ENCODE peak calls at places on chromosomes 1 and 21, in five cellular contexts. K, J, G, C and I are unnamed samples.

GRCh38 chr1:47434051-47434842 is 3.6 kb upstream of the FOXD2 start:
- DNase-seq in K (peak), J (no peak), G (peak), C (peak), I (no peak)

GRCh38 chr1:1847061-1847460 is 43.8 kb downstream of the GNB1 start:
- DNase-seq in K (no peak), J (no peak), G (no peak), C (no peak), I (no peak)

GRCh38 chr21:15005391-15005790 is 59.4 kb downstream of the NRIP1 start:
- DNase-seq in K (peak), J (no peak), G (no peak), C (no peak), I (no peak)

GRCh38 chr1:212074313-212074712 is 38.8 kb downstream of the DTL start:
- DNase-seq in K (no peak), J (no peak), G (no peak), C (no peak), I (no peak)

GRCh38 chr1:100448371-100448770 is 89.6 kb upstream of the GPR88 start:
- DNase-seq in K (no peak), J (no peak), G (no peak), C (no peak), I (no peak)

GRCh38 chr1:38740543-38740942 is 119.0 kb downstream of the RRAGC start:
- DNase-seq in K (no peak), J (no peak), G (no peak), C (peak), I (no peak)

GRCh38 chr21:45112371-45112770 is 38.0 kb downstream of the ADARB1 start:
- DNase-seq in K (no peak), J (peak), G (peak), C (no peak), I (no peak)

GRCh38 chr1:109609881-109610280 is 9.5 kb downstream of the GNAT2 start:
- DNase-seq in K (no peak), J (no peak), G (no peak), C (no peak), I (no peak)

GRCh38 chr1:172682812-172683211 is 23.9 kb downstream of the FASLG start:
- DNase-seq in K (no peak), J (no peak), G (no peak), C (no peak), I (no peak)

GRCh38 chr1:87051965-87052364 is 137.5 kb downstream of the HS2ST1 start:
- DNase-seq in K (no peak), J (no peak), G (no peak), C (no peak), I (no peak)

GRCh38 chr1:56509713-56510641 is 69.4 kb downstream of the PLPP3 start:
- DNase-seq in K (no peak), J (no peak), G (no peak), C (no peak), I (no peak)

GRCh38 chr1:4853930-4854329 is 199.5 kb downstream of the AJAP1 start:
- DNase-seq in K (no peak), J (no peak), G (no peak), C (no peak), I (no peak)

GRCh38 chr1:13799502-13800283 is 99.7 kb downstream of the PRDM2 start:
- DNase-seq in K (no peak), J (no peak), G (no peak), C (peak), I (no peak)

GRCh38 chr1:48931571-48932251 is 155.0 kb upstream of the BEND5 start:
- DNase-seq in K (peak), J (no peak), G (peak), C (peak), I (no peak)

GRCh38 chr1:119475866-119476439 is 31.1 kb upstream of the HSD3B1 start:
- DNase-seq in K (no peak), J (no peak), G (peak), C (peak), I (no peak)

GRCh38 chr1:200081982-200082272 is 54.4 kb downstream of the NR5A2 start:
- DNase-seq in K (no peak), J (no peak), G (no peak), C (no peak), I (no peak)

GRCh38 chr1:2407991-2408275 is 4.4 kb downstream of the PEX10 start:
- DNase-seq in K (no peak), J (no peak), G (no peak), C (no peak), I (no peak)

GRCh38 chr1:173149887-173150286 is 57.2 kb downstream of the TNFSF4 start:
- DNase-seq in K (no peak), J (no peak), G (peak), C (peak), I (no peak)

GRCh38 chr1:26081267-26082019 is 14.0 kb upstream of the TRIM63 start:
- DNase-seq in K (no peak), J (no peak), G (no peak), C (no peak), I (no peak)

GRCh38 chr1:24861821-24862727 is 68.0 kb downstream of the RUNX3 start:
- DNase-seq in K (no peak), J (no peak), G (no peak), C (peak), I (no peak)

GRCh38 chr1:153246825-153247224 is 12.7 kb upstream of the LORICRIN start:
- DNase-seq in K (no peak), J (no peak), G (no peak), C (no peak), I (no peak)

GRCh38 chr1:235532350-235532749 is 28.1 kb upstream of the B3GALNT2 start:
- DNase-seq in K (no peak), J (no peak), G (peak), C (peak), I (no peak)

GRCh38 chr1:235199441-235199840 is 38.4 kb upstream of the RBM34 start:
- DNase-seq in K (no peak), J (no peak), G (peak), C (peak), I (no peak)

GRCh38 chr1:53592985-53593757 is 134.0 kb downstream of the DMRTB1 start:
- DNase-seq in K (no peak), J (no peak), G (no peak), C (no peak), I (no peak)

GRCh38 chr1:91091812-91092211 is 70.0 kb upstream of the ZNF644 start:
- DNase-seq in K (no peak), J (no peak), G (no peak), C (peak), I (no peak)

GRCh38 chr1:208025036-208025435 is 114.1 kb upstream of the CD34 start:
- DNase-seq in K (no peak), J (no peak), G (peak), C (no peak), I (no peak)

GRCh38 chr1:158002022-158002629 is 8.7 kb downstream of the KIRREL1 start:
- DNase-seq in K (no peak), J (no peak), G (peak), C (peak), I (no peak)

GRCh38 chr1:217907504-217907903 is 276.4 kb downstream of the SPATA17 start:
- DNase-seq in K (no peak), J (no peak), G (peak), C (peak), I (no peak)

GRCh38 chr1:153742411-153743142 is 14.7 kb downstream of the INTS3 start:
- DNase-seq in K (no peak), J (no peak), G (peak), C (peak), I (no peak)

GRCh38 chr1:27864264-27864895 is 8.0 kb upstream of the THEMIS2 start:
- DNase-seq in K (no peak), J (no peak), G (no peak), C (peak), I (no peak)

GRCh38 chr1:171350579-171350978 is 36.6 kb downstream of the FMO4 start:
- DNase-seq in K (no peak), J (no peak), G (no peak), C (no peak), I (no peak)

GRCh38 chr1:1574721-1575537 is at the start of gene SSU72:
- DNase-seq in K (peak), J (peak), G (peak), C (peak), I (peak)

GRCh38 chr1:15937706-15938168 is 38.2 kb downstream of the ZBTB17 start:
- DNase-seq in K (no peak), J (no peak), G (peak), C (peak), I (peak)

GRCh38 chr21:38234395-38235142 is 22.2 kb upstream of the KCNJ15 start:
- DNase-seq in K (no peak), J (no peak), G (no peak), C (peak), I (no peak)

GRCh38 chr1:1356796-1357401 is 1.5 kb downstream of the MXRA8 start:
- DNase-seq in K (no peak), J (no peak), G (no peak), C (no peak), I (no peak)

GRCh38 chr21:26050857-26051256 is 119.7 kb downstream of the APP start:
- DNase-seq in K (no peak), J (no peak), G (no peak), C (no peak), I (no peak)

GRCh38 chr1:76006234-76006633 is 68.3 kb upstream of the ST6GALNAC3 start:
- DNase-seq in K (no peak), J (no peak), G (peak), C (peak), I (no peak)

GRCh38 chr1:89035080-89035479 is 12.4 kb upstream of the GBP3 start:
- DNase-seq in K (no peak), J (no peak), G (no peak), C (no peak), I (no peak)

GRCh38 chr1:226551299-226551698 is 2.7 kb downstream of the STUM start:
- DNase-seq in K (no peak), J (no peak), G (no peak), C (no peak), I (no peak)

GRCh38 chr1:74641876-74642275 is 31.7 kb downstream of the ERICH3 start:
- DNase-seq in K (no peak), J (no peak), G (peak), C (peak), I (no peak)

GRCh38 chr21:29673096-29673610 is 266.6 kb downstream of the GRIK1 start:
- DNase-seq in K (no peak), J (no peak), G (no peak), C (no peak), I (no peak)

GRCh38 chr21:29670228-29670627 is 269.6 kb downstream of the GRIK1 start:
- DNase-seq in K (no peak), J (no peak), G (no peak), C (no peak), I (no peak)

GRCh38 chr21:29669416-29669815 is 270.4 kb downstream of the GRIK1 start:
- DNase-seq in K (no peak), J (no peak), G (no peak), C (no peak), I (no peak)

GRCh38 chr21:29674343-29674742 is 265.5 kb downstream of the GRIK1 start:
- DNase-seq in K (no peak), J (no peak), G (no peak), C (no peak), I (no peak)

DNA sequence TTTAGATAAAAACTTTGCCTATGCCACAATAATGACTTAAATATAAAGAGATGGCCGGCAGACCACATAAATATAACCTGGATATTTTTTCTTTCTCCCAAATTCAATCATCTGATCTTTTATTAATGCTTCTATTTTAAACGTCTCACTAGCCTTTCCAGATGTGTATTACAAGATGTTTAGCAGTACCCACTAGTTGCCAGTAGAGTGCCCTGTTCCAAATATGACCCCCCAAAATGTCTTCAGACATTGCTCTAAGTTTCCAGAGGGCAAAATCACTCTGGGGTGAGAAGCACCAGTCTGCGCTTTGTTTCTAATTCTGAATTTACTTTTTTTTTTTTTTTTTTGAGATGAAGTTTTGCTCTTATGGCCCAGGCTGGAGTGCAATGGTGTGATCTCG is 268.1 kb downstream of the GRIK1 start:
- DNase-seq in K (no peak), J (no peak), G (no peak), C (no peak), I (no peak)
- TF ChIP-seq CTCF in K (no peak), J (no peak), G (no peak), C (no peak), I (peak)

GRCh38 chr1:241269116-241269515 is 87.9 kb downstream of the RGS7 start:
- DNase-seq in K (no peak), J (no peak), G (no peak), C (no peak), I (no peak)
- TF ChIP-seq CTCF in K (no peak), J (no peak), G (peak), C (no peak), I (peak)

GRCh38 chr1:230792691-230793462 is 45.7 kb downstream of the CAPN9 start:
- DNase-seq in K (no peak), J (peak), G (no peak), C (no peak), I (peak)
- TF ChIP-seq CTCF in K (no peak), J (no peak), G (peak), C (peak), I (peak)

GRCh38 chr1:23559985-23560755 is 869 bp upstream of the ID3 start:
- DNase-seq in K (no peak), J (no peak), G (peak), C (no peak), I (no peak)

GRCh38 chr1:23558872-23559135 is 497 bp downstream of the ID3 start:
- DNase-seq in K (no peak), J (peak), G (no peak), C (no peak), I (no peak)

GRCh38 chr1:23557471-23558124 is 1.7 kb downstream of the ID3 start:
- DNase-seq in K (no peak), J (no peak), G (no peak), C (peak), I (no peak)

GRCh38 chr1:23558140-23558871 is 995 bp downstream of the ID3 start:
- DNase-seq in K (peak), J (peak), G (no peak), C (peak), I (no peak)

DNA sequence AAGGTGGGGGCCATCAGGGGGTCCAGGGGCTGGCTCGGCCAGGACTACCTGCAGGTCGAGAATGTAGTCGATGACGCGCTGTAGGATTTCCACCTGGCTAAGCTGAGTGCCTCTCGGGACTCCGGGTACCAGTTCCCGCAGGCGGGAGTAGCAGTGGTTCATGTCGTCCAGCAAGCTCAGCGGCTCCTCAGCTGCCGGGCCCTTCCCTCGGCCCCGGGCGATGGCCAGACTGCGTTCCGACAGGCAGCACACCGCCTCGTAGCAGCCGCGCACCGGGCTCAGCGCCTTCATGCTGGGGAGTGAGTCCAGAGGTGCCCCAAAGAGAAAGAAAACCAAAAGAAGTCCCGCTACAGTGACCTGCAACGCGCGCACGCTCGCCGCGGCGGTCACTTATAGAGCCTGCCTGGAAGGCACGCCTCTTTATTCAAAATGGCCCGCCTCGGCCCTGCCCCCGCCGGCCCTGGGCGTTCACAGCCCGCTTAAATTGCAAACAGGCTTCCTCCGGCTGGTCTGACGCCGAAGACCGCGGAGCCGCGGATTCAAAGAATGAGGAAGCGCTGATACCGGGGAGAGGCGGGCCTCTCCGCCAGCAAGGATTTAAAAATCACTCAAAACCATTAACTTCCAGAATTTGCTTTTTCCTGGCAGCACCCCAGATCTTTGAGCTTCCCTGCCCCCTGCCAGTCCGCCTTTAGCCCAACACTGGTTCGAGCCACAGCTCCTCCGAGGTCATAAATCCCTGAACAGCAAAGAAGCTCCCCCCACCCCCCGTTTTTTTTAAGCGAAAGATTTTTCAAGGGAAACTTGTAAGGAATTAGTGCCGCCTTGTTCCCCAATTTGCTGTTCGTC is at the start of gene ID3:
- DNase-seq in K (peak), J (peak), G (peak), C (peak), I (peak)
- TF ChIP-seq CTCF in K (no peak), J (no peak), G (no peak), C (no peak), I (no peak)

GRCh38 chr1:55272994-55273393 is 57.8 kb upstream of the USP24 start:
- DNase-seq in K (no peak), J (no peak), G (no peak), C (no peak), I (no peak)
- TF ChIP-seq CTCF in K (no peak), J (no peak), G (no peak), C (no peak), I (no peak)

GRCh38 chr1:162854245-162854860 is 6.6 kb downstream of the CCDC190 start:
- DNase-seq in K (peak), J (no peak), G (peak), C (peak), I (no peak)
- TF ChIP-seq CTCF in K (peak), J (peak), G (peak), C (peak), I (peak)

GRCh38 chr1:203475012-203475981 is at the start of gene PRELP:
- DNase-seq in K (peak), J (peak), G (no peak), C (peak), I (no peak)
- TF ChIP-seq CTCF in K (no peak), J (no peak), G (no peak), C (peak), I (no peak)

DNA sequence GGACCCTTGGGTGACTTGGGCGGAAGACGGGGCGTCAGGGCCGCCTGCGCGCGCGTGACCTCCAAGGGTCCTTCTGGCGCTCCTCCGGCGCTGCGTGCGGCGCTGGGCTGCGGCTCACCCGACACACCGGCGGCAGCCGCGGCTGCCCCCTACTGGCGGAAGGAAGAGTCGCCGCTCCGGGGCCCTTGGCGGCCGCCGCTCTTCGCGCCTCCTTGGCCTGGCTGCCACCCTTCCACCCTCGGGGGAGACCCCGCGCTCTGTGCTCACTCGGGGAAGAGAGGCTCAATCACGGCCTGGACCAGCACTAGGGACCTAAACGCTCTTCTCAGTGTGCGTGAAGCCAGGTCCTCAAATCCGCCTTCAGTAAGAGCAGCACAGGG is 89.7 kb downstream of the DMRTA2 start:
- DNase-seq in K (no peak), J (peak), G (peak), C (peak), I (no peak)
- TF ChIP-seq CTCF in K (no peak), J (no peak), G (peak), C (peak), I (peak)